ENCODE peak calls at places on chromosomes 16 and 17, in six cellular contexts. M is stimulated activated CD4-positive, alpha-beta T cell treated with anti-CD3 and anti-CD28 coated beads, Interleukin-4, amount 100 ng/mL, for 4 hours; Z is GM12892; T is sciatic nerve; R is activated naive CD4-positive, alpha-beta T cell; S is testis. Q is an unnamed sample.

GRCh38 chr17:28725166-28725659 is 820 bp downstream of the TLCD1 start:
- DNase-seq in M (peak), Z (no peak), T (no peak), R (no peak), S (no peak), Q (no peak)

GRCh38 chr17:82239926-82240505 is 11.2 kb downstream of the SLC16A3 start:
- DNase-seq in M (no peak), Z (no peak), T (no peak), R (no peak), S (peak), Q (no peak)

GRCh38 chr17:81924557-81925532 is 2.7 kb downstream of the MAFG start:
- DNase-seq in M (no peak), Z (no peak), T (no peak), R (no peak), S (no peak), Q (no peak)

GRCh38 chr16:77789646-77790370 is 1.4 kb downstream of the VAT1L start:
- DNase-seq in M (no peak), Z (no peak), T (no peak), R (no peak), S (no peak), Q (no peak)

GRCh38 chr17:48175692-48176450 is 68.3 kb downstream of the SNX11 start:
- DNase-seq in M (no peak), Z (no peak), T (no peak), R (no peak), S (no peak), Q (no peak)

GRCh38 chr17:80919331-80920284 is 72.0 kb upstream of the CHMP6 start:
- DNase-seq in M (no peak), Z (no peak), T (peak), R (no peak), S (peak), Q (no peak)

GRCh38 chr17:68954146-68954971 is 833 bp downstream of the ABCA8 start:
- DNase-seq in M (no peak), Z (no peak), T (no peak), R (no peak), S (no peak), Q (no peak)

GRCh38 chr17:45132569-45133463 is 501 bp upstream of the PLCD3 start:
- DNase-seq in M (peak), Z (peak), T (peak), R (peak), S (peak), Q (peak)

GRCh38 chr16:86927699-86928098 is 349.4 kb downstream of the FOXL1 start:
- DNase-seq in M (no peak), Z (no peak), T (no peak), R (no peak), S (no peak), Q (no peak)

GRCh38 chr16:25134306-25134705 is 22.8 kb downstream of the LCMT1 start:
- DNase-seq in M (no peak), Z (no peak), T (no peak), R (no peak), S (no peak), Q (no peak)

GRCh38 chr17:76147211-76148014 is 6.4 kb upstream of the FOXJ1 start:
- DNase-seq in M (no peak), Z (no peak), T (peak), R (no peak), S (no peak), Q (no peak)

GRCh38 chr16:56742030-56742984 is 12.4 kb downstream of the NUP93 start:
- DNase-seq in M (no peak), Z (no peak), T (no peak), R (no peak), S (no peak), Q (no peak)

GRCh38 chr17:17504341-17505140 is 8.3 kb upstream of the RASD1 start:
- DNase-seq in M (no peak), Z (no peak), T (no peak), R (no peak), S (no peak), Q (no peak)

GRCh38 chr16:1430759-1431496 is at the start of gene PERCC1:
- DNase-seq in M (no peak), Z (no peak), T (no peak), R (no peak), S (no peak), Q (no peak)

GRCh38 chr16:19776147-19776546 is 58.1 kb downstream of the IQCK start:
- DNase-seq in M (no peak), Z (no peak), T (no peak), R (no peak), S (no peak), Q (no peak)

GRCh38 chr17:59366040-59366757 is 34.7 kb downstream of the YPEL2 start:
- DNase-seq in M (no peak), Z (no peak), T (no peak), R (no peak), S (no peak), Q (no peak)

GRCh38 chr17:3738562-3739295 is 15.0 kb downstream of the HASPIN start:
- DNase-seq in M (peak), Z (no peak), T (no peak), R (peak), S (peak), Q (no peak)

GRCh38 chr17:63274156-63274555 is 171.9 kb downstream of the CYB561 start:
- DNase-seq in M (no peak), Z (no peak), T (no peak), R (no peak), S (no peak), Q (no peak)

GRCh38 chr16:71555230-71555891 is 21.5 kb downstream of the TAT start:
- DNase-seq in M (no peak), Z (no peak), T (no peak), R (no peak), S (no peak), Q (no peak)

GRCh38 chr16:88685156-88686061 is 898 bp downstream of the SNAI3 start:
- DNase-seq in M (peak), Z (no peak), T (no peak), R (no peak), S (no peak), Q (no peak)

GRCh38 chr17:50176559-50177471 is 11.0 kb downstream of the SGCA start:
- DNase-seq in M (no peak), Z (no peak), T (no peak), R (no peak), S (no peak), Q (no peak)

GRCh38 chr17:49779730-49780220 is 8.7 kb upstream of the KAT7 start:
- DNase-seq in M (no peak), Z (no peak), T (no peak), R (no peak), S (peak), Q (no peak)

GRCh38 chr16:51880776-51881175 is 666.2 kb downstream of the TOX3 start:
- DNase-seq in M (no peak), Z (no peak), T (no peak), R (no peak), S (no peak), Q (no peak)

GRCh38 chr17:6355196-6355595 is 79.7 kb downstream of the AIPL1 start:
- DNase-seq in M (no peak), Z (no peak), T (no peak), R (no peak), S (no peak), Q (no peak)

GRCh38 chr17:8147141-8147804 is 4.9 kb downstream of the PER1 start:
- DNase-seq in M (no peak), Z (no peak), T (peak), R (no peak), S (no peak), Q (no peak)

GRCh38 chr16:84648595-84649510 is 542 bp downstream of the KLHL36 start:
- DNase-seq in M (peak), Z (peak), T (no peak), R (no peak), S (peak), Q (peak)

GRCh38 chr16:75506107-75506506 is 10.9 kb upstream of the CHST6 start:
- DNase-seq in M (no peak), Z (no peak), T (no peak), R (no peak), S (no peak), Q (no peak)

GRCh38 chr17:50064253-50064991 is 8.5 kb downstream of the ITGA3 start:
- DNase-seq in M (no peak), Z (no peak), T (no peak), R (no peak), S (peak), Q (no peak)

GRCh38 chr16:57736419-57737281 is 1.1 kb downstream of the KATNB1 start:
- DNase-seq in M (peak), Z (no peak), T (no peak), R (no peak), S (peak), Q (no peak)

Q was measured in mesenteric fat pad.